ENCODE peak calls at places on chromosome X, in five cellular contexts. K is HFFc6, F is neural crest cell, Z is choroid plexus epithelial cell, D is foreskin fibroblast. R is an unnamed sample.

GRCh38 chrX:34130980-34131744 is 952 bp downstream of the FAM47A start:
- DNase-seq in K (no peak), F (no peak), Z (no peak), D (no peak), R (no peak)

GRCh38 chrX:20139966-20140365 is 1.7 kb downstream of the EIF1AX start:
- DNase-seq in K (peak; percentile 64), F (no peak), Z (peak; percentile 26), D (peak; percentile 54), R (peak; percentile 75)

GRCh38 chrX:149003863-149004660 is 501.0 kb downstream of the IDS start:
- DNase-seq in K (no peak), F (no peak), Z (peak; percentile 13), D (no peak), R (peak; percentile 40)

GRCh38 chrX:331145-331771 is 12.7 kb upstream of the GTPBP6 start:
- DNase-seq in K (no peak), F (no peak), Z (peak; percentile 56), D (peak; percentile 78), R (peak; percentile 28)

GRCh38 chrX:103098488-103098887 is 5.5 kb upstream of the NXF3 start:
- DNase-seq in K (no peak), F (no peak), Z (no peak), D (no peak), R (no peak)

GRCh38 chrX:133781174-133781573 is 204.2 kb downstream of the GPC3 start:
- DNase-seq in K (no peak), F (no peak), Z (no peak), D (peak; percentile 1), R (no peak)

GRCh38 chrX:121244511-121244910 is 197.1 kb downstream of the GLUD2 start:
- DNase-seq in K (no peak), F (no peak), Z (no peak), D (no peak), R (no peak)

GRCh38 chrX:17531500-17531899 is 156.5 kb downstream of the NHS start:
- DNase-seq in K (no peak), F (no peak), Z (no peak), D (no peak), R (no peak)

GRCh38 chrX:134236690-134237362 is at the start of gene CCDC160:
- DNase-seq in K (no peak), F (peak; percentile 73), Z (peak; percentile 30), D (peak; percentile 50), R (no peak)

GRCh38 chrX:56564182-56564885 is 907 bp downstream of the UBQLN2 start:
- DNase-seq in K (peak; percentile 19), F (no peak), Z (peak; percentile 54), D (peak; percentile 42), R (peak; percentile 37)

GRCh38 chrX:1468250-1468772 is 15.6 kb upstream of the ASMTL start:
- DNase-seq in K (peak; percentile 59), F (no peak), Z (peak; percentile 37), D (peak; percentile 81), R (peak; percentile 8)

GRCh38 chrX:7074135-7074907 is 73.2 kb upstream of the STS start:
- DNase-seq in K (no peak), F (no peak), Z (no peak), D (no peak), R (peak; percentile 12)
- TF ChIP-seq CTCF in K (no peak), F (peak; percentile 48), Z (no peak), D (no peak), R (peak; percentile 23)

GRCh38 chrX:101394372-101394771 is 3.6 kb downstream of the RPL36A start:
- DNase-seq in K (no peak), F (no peak), Z (no peak), D (no peak), R (no peak)

GRCh38 chrX:101388604-101389003 is 2.2 kb upstream of the RPL36A start:
- DNase-seq in K (no peak), F (no peak), Z (no peak), D (no peak), R (no peak)

GRCh38 chrX:101391831-101392230 is 1.0 kb downstream of the RPL36A start:
- DNase-seq in K (no peak), F (no peak), Z (no peak), D (no peak), R (no peak)

GRCh38 chrX:101393530-101394305 is 2.9 kb downstream of the RPL36A start:
- DNase-seq in K (no peak), F (no peak), Z (no peak), D (no peak), R (no peak)

GRCh38 chrX:101390664-101391525 is at the start of gene RPL36A:
- DNase-seq in K (peak; percentile 83), F (peak; percentile 73), Z (peak; percentile 92), D (peak; percentile 94), R (peak; percentile 90)
- TF ChIP-seq CTCF in K (peak; percentile 77), F (peak; percentile 71), Z (peak; percentile 79), D (peak; percentile 74), R (peak; percentile 75)

GRCh38 chrX:94942603-94943002 is 1268.6 kb downstream of the FAM133A start:
- DNase-seq in K (no peak), F (no peak), Z (no peak), D (no peak), R (no peak)
- TF ChIP-seq CTCF in K (no peak), F (no peak), Z (no peak), D (no peak), R (no peak)

GRCh38 chrX:11210397-11210796 is 82.8 kb upstream of the AMELX start:
- DNase-seq in K (no peak), F (no peak), Z (no peak), D (peak; percentile 33), R (peak; percentile 29)

GRCh38 chrX:11209798-11210197 is 83.4 kb upstream of the AMELX start:
- DNase-seq in K (no peak), F (no peak), Z (peak; percentile 20), D (peak; percentile 7), R (peak; percentile 18)

DNA sequence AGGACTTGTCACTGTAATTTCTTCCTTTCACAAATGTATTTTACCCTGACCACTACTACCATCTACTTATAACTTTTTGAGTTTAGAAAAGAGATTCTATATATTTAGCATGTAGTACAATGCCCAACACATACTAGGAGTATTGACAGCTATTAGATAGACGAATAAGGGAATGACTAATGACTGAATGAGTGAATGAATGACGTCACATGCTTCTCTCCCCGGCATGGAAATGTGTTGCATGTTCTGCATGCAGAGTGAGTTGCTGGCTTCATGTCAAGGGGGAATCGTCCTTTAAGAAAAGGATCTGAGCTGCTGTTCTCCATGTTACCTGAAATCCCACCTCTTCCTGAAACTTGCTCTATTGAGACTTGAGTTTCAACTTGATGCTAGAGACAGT is 87.4 kb upstream of the AMELX start:
- DNase-seq in K (no peak), F (no peak), Z (no peak), D (no peak), R (no peak)
- TF ChIP-seq CTCF in K (no peak), F (no peak), Z (no peak), D (no peak), R (no peak)

DNA sequence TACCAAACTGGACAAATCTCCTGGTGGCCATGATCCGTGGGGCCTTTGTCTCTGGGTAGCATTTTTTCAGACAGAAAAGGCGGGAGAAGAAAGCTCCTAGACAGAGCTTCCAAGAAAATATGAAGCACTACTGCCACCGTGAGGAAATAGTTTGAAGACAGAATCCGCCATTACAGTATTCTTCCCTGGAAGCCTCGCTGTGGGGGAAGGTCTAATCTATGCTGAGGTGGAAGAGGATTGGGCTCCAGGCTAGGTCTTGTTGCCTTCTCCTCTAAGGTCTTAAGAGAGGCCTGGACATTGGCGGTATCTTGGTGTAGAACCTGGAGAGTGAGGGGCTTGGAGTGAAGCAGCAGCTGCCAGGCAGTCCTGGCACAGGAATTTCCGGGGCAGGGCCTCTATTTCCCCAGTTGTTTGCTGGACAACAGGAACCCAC is 218.9 kb downstream of the OR13H1 start:
- DNase-seq in K (no peak), F (no peak), Z (no peak), D (peak; percentile 8), R (peak; percentile 92)
- TF ChIP-seq CTCF in K (peak; percentile 43), F (no peak), Z (no peak), D (no peak), R (peak; percentile 34)

GRCh38 chrX:112786076-112786475 is 54.6 kb downstream of the AMOT start:
- DNase-seq in K (no peak), F (no peak), Z (no peak), D (no peak), R (no peak)
- TF ChIP-seq CTCF in K (no peak), F (no peak), Z (no peak), D (no peak), R (no peak)

DNA sequence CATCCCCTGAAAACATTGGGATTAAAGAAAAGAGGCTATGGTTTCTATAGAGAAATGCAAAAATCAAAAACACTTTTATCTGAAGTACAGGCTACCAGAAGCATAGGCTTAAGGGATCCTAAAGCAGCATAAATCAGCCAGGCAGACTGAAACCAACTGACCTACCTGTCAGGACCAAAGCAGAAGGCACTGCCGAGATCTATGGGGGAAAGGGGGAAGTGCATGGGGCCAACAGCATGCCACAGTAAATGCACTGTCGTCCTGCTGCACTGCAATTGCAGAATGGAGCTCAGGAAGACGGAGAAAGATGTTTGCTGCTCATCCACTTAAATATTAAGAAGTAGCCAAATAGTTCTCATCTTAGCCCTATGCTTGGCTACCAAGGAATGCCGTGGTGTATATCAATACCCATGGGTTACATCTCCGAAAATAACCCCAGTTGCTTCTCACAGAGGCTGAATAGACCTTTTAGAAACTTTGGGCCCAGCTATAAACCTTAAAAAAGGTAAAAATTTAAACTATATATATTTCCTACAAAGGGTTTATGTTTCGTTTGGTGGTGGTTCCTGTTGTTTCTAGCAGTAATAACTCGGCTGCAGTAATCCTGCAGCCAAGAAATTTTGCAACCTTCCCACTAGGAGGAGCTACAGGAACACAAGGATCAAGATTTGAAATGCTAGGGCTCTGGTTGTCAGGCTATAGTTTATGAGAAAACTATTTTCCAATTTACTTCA is 312.2 kb upstream of the DIAPH2 start:
- DNase-seq in K (peak; percentile 61), F (peak; percentile 1), Z (peak; percentile 80), D (peak; percentile 72), R (peak; percentile 80)
- TF ChIP-seq CTCF in K (peak; percentile 80), F (peak; percentile 84), Z (peak; percentile 71), D (peak; percentile 60), R (peak; percentile 73)

GRCh38 chrX:8749697-8750096 is 17.8 kb upstream of the ANOS1 start:
- DNase-seq in K (no peak), F (no peak), Z (no peak), D (no peak), R (no peak)

GRCh38 chrX:8755813-8756212 is 23.9 kb upstream of the ANOS1 start:
- DNase-seq in K (no peak), F (no peak), Z (no peak), D (no peak), R (no peak)

GRCh38 chrX:8760021-8760420 is 28.1 kb upstream of the ANOS1 start:
- DNase-seq in K (no peak), F (no peak), Z (no peak), D (peak; percentile 10), R (no peak)

GRCh38 chrX:8755116-8755515 is 23.2 kb upstream of the ANOS1 start:
- DNase-seq in K (no peak), F (no peak), Z (no peak), D (no peak), R (no peak)
- TF ChIP-seq CTCF in K (peak; percentile 44), F (peak; percentile 34), Z (peak; percentile 33), D (peak; percentile 9), R (no peak)

R was measured in fibroblast of the aortic adventitia.